ENCODE peak calls at places on chromosomes 3 and 15, in five cellular contexts. O is T-helper 2 cell, F is posterior cingulate gyrus, M is AG08396, Y is C1 segment of cervical spinal cord. I is an unnamed sample.

GRCh38 chr3:132399054-132399929 is 18.0 kb upstream of the DNAJC13 start:
- DNase-seq in O (no peak), F (no peak), M (peak), Y (no peak), I (no peak)

GRCh38 chr15:62068787-62069170 is 2.0 kb downstream of the C2CD4A start:
- DNase-seq in O (no peak), F (no peak), M (no peak), Y (no peak), I (no peak)

GRCh38 chr3:102748646-102749045 is 313.8 kb downstream of the ZPLD1 start:
- DNase-seq in O (no peak), F (no peak), M (no peak), Y (no peak), I (no peak)

GRCh38 chr3:26622634-26623408 is at the start of gene LRRC3B:
- DNase-seq in O (no peak), F (peak), M (no peak), Y (no peak), I (peak)

GRCh38 chr3:63886843-63887242 is 23.2 kb downstream of the ATXN7 start:
- DNase-seq in O (no peak), F (no peak), M (no peak), Y (no peak), I (no peak)

GRCh38 chr15:78906310-78906608 is 33.6 kb downstream of the MORF4L1 start:
- DNase-seq in O (no peak), F (no peak), M (peak), Y (no peak), I (no peak)

GRCh38 chr3:113136529-113136928 is 74.8 kb upstream of the BOC start:
- DNase-seq in O (no peak), F (no peak), M (no peak), Y (no peak), I (no peak)

GRCh38 chr3:36894924-36895323 is 49.9 kb downstream of the TRANK1 start:
- DNase-seq in O (no peak), F (no peak), M (no peak), Y (no peak), I (no peak)

GRCh38 chr3:112126501-112126900 is 6.5 kb downstream of the GCSAM start:
- DNase-seq in O (no peak), F (no peak), M (no peak), Y (no peak), I (no peak)

GRCh38 chr3:184832044-184832443 is 20.1 kb downstream of the VPS8 start:
- DNase-seq in O (no peak), F (no peak), M (no peak), Y (no peak), I (no peak)

GRCh38 chr3:184377882-184378445 is at the start of gene THPO:
- DNase-seq in O (no peak), F (no peak), M (no peak), Y (no peak), I (no peak)

GRCh38 chr3:41339758-41340157 is 140.5 kb downstream of the CTNNB1 start:
- DNase-seq in O (no peak), F (no peak), M (no peak), Y (no peak), I (no peak)

GRCh38 chr3:127171721-127172120 is 21.2 kb upstream of the PRR23E start:
- DNase-seq in O (no peak), F (no peak), M (no peak), Y (no peak), I (no peak)

GRCh38 chr15:45205192-45205591 is 17.4 kb upstream of the SHF start:
- DNase-seq in O (peak), F (peak), M (peak), Y (peak), I (peak)

GRCh38 chr3:62876064-62876463 is 848 bp upstream of the CADPS start:
- DNase-seq in O (no peak), F (no peak), M (peak), Y (no peak), I (no peak)

GRCh38 chr3:178802993-178803693 is 266.9 kb downstream of the KCNMB2 start:
- DNase-seq in O (no peak), F (no peak), M (no peak), Y (no peak), I (no peak)

GRCh38 chr3:81302045-81302444 is 459.4 kb downstream of the GBE1 start:
- DNase-seq in O (no peak), F (no peak), M (peak), Y (peak), I (no peak)

GRCh38 chr3:99865321-99865720 is 47.7 kb downstream of the CMSS1 start:
- DNase-seq in O (no peak), F (no peak), M (no peak), Y (no peak), I (no peak)

GRCh38 chr3:182323126-182323727 is 470.1 kb upstream of the ATP11B start:
- DNase-seq in O (no peak), F (no peak), M (no peak), Y (no peak), I (no peak)

GRCh38 chr15:50687302-50687902 is 805 bp upstream of the TRPM7 start:
- DNase-seq in O (no peak), F (no peak), M (no peak), Y (no peak), I (no peak)

GRCh38 chr15:92226020-92226612 is 167.6 kb upstream of the ST8SIA2 start:
- DNase-seq in O (no peak), F (peak), M (no peak), Y (peak), I (peak)

GRCh38 chr3:24264748-24265158 is 229.9 kb downstream of the THRB start:
- DNase-seq in O (no peak), F (no peak), M (peak), Y (no peak), I (no peak)

GRCh38 chr3:55307622-55308021 is 179.5 kb downstream of the WNT5A start:
- DNase-seq in O (no peak), F (no peak), M (no peak), Y (no peak), I (no peak)

GRCh38 chr3:44184319-44184953 is 57.2 kb upstream of the TOPAZ1 start:
- DNase-seq in O (no peak), F (peak), M (no peak), Y (peak), I (peak)

GRCh38 chr3:13888576-13888975 is 8.7 kb upstream of the WNT7A start:
- DNase-seq in O (no peak), F (no peak), M (no peak), Y (no peak), I (no peak)

GRCh38 chr15:92118162-92118935 is 264.8 kb downstream of the SLCO3A1 start:
- DNase-seq in O (no peak), F (no peak), M (no peak), Y (no peak), I (no peak)